ENCODE peak calls at places on chromosomes 4 and X, in eight cellular contexts. One of them, this sample, is unnamed.
A peak's percentile ranks its signal among the peaks of the same experiment; 100 is the strongest.

GRCh38 chr4:7206385-7206784 is 14.0 kb downstream of the SORCS2 start:
- DNase-seq in heart left ventricle: no peak
- DNase-seq in neural progenitor cell: peak; percentile 60
- DNase-seq in H1: no peak
- DNase-seq in IMR-90: peak; percentile 76
- DNase-seq in ovary: peak; percentile 68
- DNase-seq in ascending aorta: peak; percentile 80
- DNase-seq in A549: peak; percentile 41
- DNase-seq in this sample: no peak

GRCh38 chr4:8077181-8078108 is 81.2 kb downstream of the ABLIM2 start:
- DNase-seq in heart left ventricle: peak; percentile 54
- DNase-seq in neural progenitor cell: no peak
- DNase-seq in H1: no peak
- DNase-seq in IMR-90: no peak
- DNase-seq in ovary: no peak
- DNase-seq in ascending aorta: no peak
- DNase-seq in A549: no peak
- DNase-seq in this sample: no peak

GRCh38 chr4:147822128-147822527 is 90.2 kb downstream of the ARHGAP10 start:
- DNase-seq in heart left ventricle: peak; percentile 67
- DNase-seq in neural progenitor cell: no peak
- DNase-seq in H1: no peak
- DNase-seq in IMR-90: peak; percentile 79
- DNase-seq in ovary: peak; percentile 85
- DNase-seq in ascending aorta: peak; percentile 80
- DNase-seq in A549: peak; percentile 7
- DNase-seq in this sample: peak; percentile 74

GRCh38 chrX:143648705-143649104 is 12.8 kb upstream of the SLITRK4 start:
- DNase-seq in heart left ventricle: no peak
- DNase-seq in neural progenitor cell: peak; percentile 38
- DNase-seq in H1: no peak
- DNase-seq in IMR-90: no peak
- DNase-seq in ovary: no peak
- DNase-seq in ascending aorta: no peak
- DNase-seq in A549: no peak
- DNase-seq in this sample: no peak

GRCh38 chr4:79078339-79078738 is 139.1 kb upstream of the PAQR3 start:
- DNase-seq in heart left ventricle: no peak
- DNase-seq in neural progenitor cell: no peak
- DNase-seq in H1: no peak
- DNase-seq in IMR-90: no peak
- DNase-seq in ovary: no peak
- DNase-seq in ascending aorta: no peak
- DNase-seq in A549: no peak
- DNase-seq in this sample: no peak

GRCh38 chr4:137623013-137623412 is 90.7 kb upstream of the PCDH18 start:
- DNase-seq in heart left ventricle: no peak
- DNase-seq in neural progenitor cell: peak; percentile 73
- DNase-seq in H1: no peak
- DNase-seq in IMR-90: no peak
- DNase-seq in ovary: no peak
- DNase-seq in ascending aorta: no peak
- DNase-seq in A549: no peak
- DNase-seq in this sample: no peak

GRCh38 chrX:88746925-88747324 is at the start of gene CPXCR1:
- DNase-seq in heart left ventricle: no peak
- DNase-seq in neural progenitor cell: no peak
- DNase-seq in H1: no peak
- DNase-seq in IMR-90: no peak
- DNase-seq in ovary: no peak
- DNase-seq in ascending aorta: no peak
- DNase-seq in A549: no peak
- DNase-seq in this sample: no peak

GRCh38 chrX:109685656-109686078 is 47.4 kb downstream of the ACSL4 start:
- DNase-seq in heart left ventricle: no peak
- DNase-seq in neural progenitor cell: no peak
- DNase-seq in H1: no peak
- DNase-seq in IMR-90: no peak
- DNase-seq in ovary: no peak
- DNase-seq in ascending aorta: no peak
- DNase-seq in A549: no peak
- DNase-seq in this sample: no peak

GRCh38 chrX:123731258-123731986 is 1.4 kb downstream of the THOC2 start:
- DNase-seq in heart left ventricle: no peak
- DNase-seq in neural progenitor cell: peak; percentile 37
- DNase-seq in H1: no peak
- DNase-seq in IMR-90: peak; percentile 15
- DNase-seq in ovary: peak; percentile 21
- DNase-seq in ascending aorta: no peak
- DNase-seq in A549: no peak
- DNase-seq in this sample: peak; percentile 17

GRCh38 chrX:2854918-2855317 is 26.2 kb downstream of the GYG2 start:
- DNase-seq in heart left ventricle: no peak
- DNase-seq in neural progenitor cell: no peak
- DNase-seq in H1: no peak
- DNase-seq in IMR-90: no peak
- DNase-seq in ovary: no peak
- DNase-seq in ascending aorta: no peak
- DNase-seq in A549: no peak
- DNase-seq in this sample: no peak

GRCh38 chr4:127335732-127336131 is 297.0 kb upstream of the INTU start:
- DNase-seq in heart left ventricle: no peak
- DNase-seq in neural progenitor cell: no peak
- DNase-seq in H1: no peak
- DNase-seq in IMR-90: no peak
- DNase-seq in ovary: no peak
- DNase-seq in ascending aorta: no peak
- DNase-seq in A549: no peak
- DNase-seq in this sample: no peak

GRCh38 chr4:40577588-40578253 is 51.9 kb downstream of the RBM47 start:
- DNase-seq in heart left ventricle: no peak
- DNase-seq in neural progenitor cell: no peak
- DNase-seq in H1: no peak
- DNase-seq in IMR-90: no peak
- DNase-seq in ovary: no peak
- DNase-seq in ascending aorta: no peak
- DNase-seq in A549: no peak
- DNase-seq in this sample: no peak

GRCh38 chr4:186190456-186191265 is 706 bp upstream of the CYP4V2 start:
- DNase-seq in heart left ventricle: peak; percentile 78
- DNase-seq in neural progenitor cell: peak; percentile 57
- DNase-seq in H1: peak; percentile 61
- DNase-seq in IMR-90: no peak
- DNase-seq in ovary: no peak
- DNase-seq in ascending aorta: no peak
- DNase-seq in A549: no peak
- DNase-seq in this sample: peak; percentile 36
- TF ChIP-seq CTCF in heart left ventricle: no peak
- TF ChIP-seq CTCF in neural progenitor cell: peak; percentile 33
- TF ChIP-seq CTCF in H1: no peak
- TF ChIP-seq CTCF in IMR-90: no peak
- TF ChIP-seq CTCF in ovary: no peak
- TF ChIP-seq CTCF in ascending aorta: no peak
- TF ChIP-seq CTCF in A549: no peak
- TF ChIP-seq CTCF in this sample: no peak

GRCh38 chr4:168587326-168588125 is 90.7 kb downstream of the PALLD start:
- DNase-seq in heart left ventricle: peak; percentile 56
- DNase-seq in neural progenitor cell: no peak
- DNase-seq in H1: no peak
- DNase-seq in IMR-90: peak; percentile 88
- DNase-seq in ovary: no peak
- DNase-seq in ascending aorta: peak; percentile 75
- DNase-seq in A549: peak; percentile 76
- DNase-seq in this sample: peak; percentile 86

GRCh38 chr4:168589154-168589553 is 92.3 kb downstream of the PALLD start:
- DNase-seq in heart left ventricle: no peak
- DNase-seq in neural progenitor cell: no peak
- DNase-seq in H1: no peak
- DNase-seq in IMR-90: peak; percentile 90
- DNase-seq in ovary: no peak
- DNase-seq in ascending aorta: no peak
- DNase-seq in A549: peak; percentile 74
- DNase-seq in this sample: peak; percentile 89

GRCh38 chr4:168585168-168586091 is 88.6 kb downstream of the PALLD start:
- DNase-seq in heart left ventricle: peak; percentile 83
- DNase-seq in neural progenitor cell: peak; percentile 91
- DNase-seq in H1: peak; percentile 78
- DNase-seq in IMR-90: peak; percentile 82
- DNase-seq in ovary: peak; percentile 80
- DNase-seq in ascending aorta: peak; percentile 90
- DNase-seq in A549: peak; percentile 82
- DNase-seq in this sample: peak; percentile 74

GRCh38 chr4:168584321-168584771 is 87.5 kb downstream of the PALLD start:
- DNase-seq in heart left ventricle: no peak
- DNase-seq in neural progenitor cell: no peak
- DNase-seq in H1: no peak
- DNase-seq in IMR-90: peak; percentile 53
- DNase-seq in ovary: no peak
- DNase-seq in ascending aorta: no peak
- DNase-seq in A549: no peak
- DNase-seq in this sample: no peak

GRCh38 chr4:168586926-168587325 is 90.1 kb downstream of the PALLD start:
- DNase-seq in heart left ventricle: no peak
- DNase-seq in neural progenitor cell: no peak
- DNase-seq in H1: no peak
- DNase-seq in IMR-90: no peak
- DNase-seq in ovary: no peak
- DNase-seq in ascending aorta: no peak
- DNase-seq in A549: no peak
- DNase-seq in this sample: no peak
- H3K27ac ChIP-seq in heart left ventricle: no peak overlapping the region
- H3K27ac ChIP-seq in neural progenitor cell: no peak overlapping the region
- H3K27ac ChIP-seq in H1: no peak overlapping the region
- H3K27ac ChIP-seq in IMR-90: no peak overlapping the region
- H3K27ac ChIP-seq in ovary: no peak overlapping the region
- H3K27ac ChIP-seq in ascending aorta: peak overlapping the region; percentile 62
- H3K27ac ChIP-seq in A549: peak overlapping the region; percentile 88
- H3K27ac ChIP-seq in this sample: peak overlapping the region; percentile 90

GRCh38 chr4:112352736-112353135 is 55.6 kb downstream of the ALPK1 start:
- DNase-seq in heart left ventricle: no peak
- DNase-seq in neural progenitor cell: no peak
- DNase-seq in H1: no peak
- DNase-seq in IMR-90: no peak
- DNase-seq in ovary: no peak
- DNase-seq in ascending aorta: no peak
- DNase-seq in A549: no peak
- DNase-seq in this sample: no peak

GRCh38 chr4:112343330-112343729 is 46.2 kb downstream of the ALPK1 start:
- DNase-seq in heart left ventricle: no peak
- DNase-seq in neural progenitor cell: peak; percentile 36
- DNase-seq in H1: no peak
- DNase-seq in IMR-90: no peak
- DNase-seq in ovary: no peak
- DNase-seq in ascending aorta: no peak
- DNase-seq in A549: no peak
- DNase-seq in this sample: no peak

DNA sequence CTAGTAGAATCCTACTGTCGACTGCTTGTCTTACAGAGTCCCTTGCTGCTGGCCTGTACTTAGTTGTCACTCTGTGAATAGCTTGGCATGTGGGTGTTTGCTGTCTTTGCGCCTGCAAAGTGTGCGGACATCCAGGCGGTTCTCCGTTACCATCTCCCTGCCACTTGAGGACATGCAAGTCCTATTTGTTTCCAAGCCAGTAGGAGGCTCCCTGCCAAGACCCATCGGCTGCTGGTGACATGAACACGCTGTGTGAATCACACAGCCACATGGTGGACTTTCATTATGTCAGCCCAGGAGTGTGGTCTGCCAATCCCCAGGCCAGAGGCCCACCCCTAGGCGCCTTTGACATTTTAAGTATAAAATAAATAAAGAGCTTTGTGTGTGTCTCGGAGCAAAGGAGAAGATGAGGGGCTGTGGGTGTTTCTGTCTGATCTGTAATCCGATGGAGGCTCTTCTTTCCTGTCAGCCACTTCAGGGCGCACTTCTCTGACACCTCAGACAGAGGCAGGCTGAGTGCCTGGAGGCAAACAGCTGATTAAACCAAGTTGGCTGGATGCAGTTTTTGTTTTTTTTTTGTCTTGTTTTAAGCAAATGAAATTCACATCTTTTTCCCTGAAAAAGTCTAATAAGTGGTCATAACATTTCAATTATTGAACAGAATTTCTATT is 51.5 kb downstream of the ALPK1 start:
- DNase-seq in heart left ventricle: peak; percentile 79
- DNase-seq in neural progenitor cell: peak; percentile 81
- DNase-seq in H1: peak; percentile 63
- DNase-seq in IMR-90: peak; percentile 84
- DNase-seq in ovary: no peak
- DNase-seq in ascending aorta: no peak
- DNase-seq in A549: peak; percentile 63
- DNase-seq in this sample: no peak
- TF ChIP-seq CTCF in heart left ventricle: peak; percentile 17
- TF ChIP-seq CTCF in neural progenitor cell: peak; percentile 57
- TF ChIP-seq CTCF in H1: peak; percentile 64
- TF ChIP-seq CTCF in IMR-90: peak; percentile 25
- TF ChIP-seq CTCF in ovary: no peak
- TF ChIP-seq CTCF in ascending aorta: no peak
- TF ChIP-seq CTCF in A549: no peak
- TF ChIP-seq CTCF in this sample: no peak

GRCh38 chr4:42638276-42638675 is 18.6 kb downstream of the ATP8A1 start:
- DNase-seq in heart left ventricle: no peak
- DNase-seq in neural progenitor cell: no peak
- DNase-seq in H1: no peak
- DNase-seq in IMR-90: no peak
- DNase-seq in ovary: no peak
- DNase-seq in ascending aorta: no peak
- DNase-seq in A549: no peak
- DNase-seq in this sample: no peak

GRCh38 chr4:42640613-42641012 is 16.3 kb downstream of the ATP8A1 start:
- DNase-seq in heart left ventricle: no peak
- DNase-seq in neural progenitor cell: no peak
- DNase-seq in H1: no peak
- DNase-seq in IMR-90: no peak
- DNase-seq in ovary: no peak
- DNase-seq in ascending aorta: no peak
- DNase-seq in A549: no peak
- DNase-seq in this sample: no peak

GRCh38 chr4:42637104-42637503 is 19.8 kb downstream of the ATP8A1 start:
- DNase-seq in heart left ventricle: no peak
- DNase-seq in neural progenitor cell: no peak
- DNase-seq in H1: no peak
- DNase-seq in IMR-90: no peak
- DNase-seq in ovary: no peak
- DNase-seq in ascending aorta: no peak
- DNase-seq in A549: no peak
- DNase-seq in this sample: no peak

GRCh38 chr4:42637861-42638260 is 19.0 kb downstream of the ATP8A1 start:
- DNase-seq in heart left ventricle: no peak
- DNase-seq in neural progenitor cell: no peak
- DNase-seq in H1: no peak
- DNase-seq in IMR-90: no peak
- DNase-seq in ovary: no peak
- DNase-seq in ascending aorta: no peak
- DNase-seq in A549: no peak
- DNase-seq in this sample: no peak

DNA sequence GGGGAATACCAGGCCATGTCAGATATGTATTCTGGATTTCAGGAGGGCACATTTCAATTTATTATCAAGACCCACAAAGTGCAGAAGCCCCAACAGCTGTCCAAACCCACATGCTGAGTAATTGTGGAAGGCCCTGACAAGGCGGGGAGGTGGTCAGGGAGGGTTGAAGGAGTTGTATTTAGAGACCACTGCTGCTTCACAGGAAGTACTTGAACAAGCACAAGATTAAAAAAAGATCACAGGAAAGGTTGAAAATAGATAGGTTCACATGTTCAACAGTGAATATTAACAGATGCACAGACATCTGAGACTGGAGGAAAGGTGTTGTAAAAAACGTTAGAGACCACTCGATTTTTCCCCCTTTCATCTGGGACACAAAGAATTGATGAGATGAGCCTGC is 17.9 kb downstream of the ATP8A1 start:
- DNase-seq in heart left ventricle: no peak
- DNase-seq in neural progenitor cell: no peak
- DNase-seq in H1: no peak
- DNase-seq in IMR-90: no peak
- DNase-seq in ovary: no peak
- DNase-seq in ascending aorta: no peak
- DNase-seq in A549: no peak
- DNase-seq in this sample: no peak
- H3K27ac ChIP-seq in heart left ventricle: no peak overlapping the region
- H3K27ac ChIP-seq in neural progenitor cell: no peak overlapping the region
- H3K27ac ChIP-seq in H1: no peak overlapping the region
- H3K27ac ChIP-seq in IMR-90: no peak overlapping the region
- H3K27ac ChIP-seq in ovary: no peak overlapping the region
- H3K27ac ChIP-seq in ascending aorta: no peak overlapping the region
- H3K27ac ChIP-seq in A549: no peak overlapping the region
- H3K27ac ChIP-seq in this sample: no peak overlapping the region

This sample was measured in RWPE1.